ENCODE peak calls at places on chromosomes 4 and X, in eight cellular contexts. H, L, J, T, I, K, O and U are unnamed samples.

GRCh38 chr4:56786955-56787354 is 34.5 kb downstream of the SPINK2 start:
- DNase-seq in H (peak), L (peak), J (no peak), T (no peak), I (peak), K (peak), O (peak), U (peak)

GRCh38 chrX:19772306-19772705 is 115.1 kb downstream of the SH3KBP1 start:
- DNase-seq in H (peak), L (peak), J (no peak), T (no peak), I (peak), K (no peak), O (no peak), U (no peak)

GRCh38 chr4:24476209-24476781 is 108.1 kb downstream of the DHX15 start:
- DNase-seq in H (peak), L (peak), J (no peak), T (no peak), I (peak), K (no peak), O (peak), U (no peak)

GRCh38 chr4:41748074-41748787 is at the start of gene PHOX2B:
- DNase-seq in H (no peak), L (no peak), J (no peak), T (no peak), I (no peak), K (no peak), O (peak), U (no peak)

GRCh38 chrX:39922497-39922896 is 175.3 kb downstream of the BCOR start:
- DNase-seq in H (no peak), L (no peak), J (no peak), T (no peak), I (no peak), K (no peak), O (no peak), U (no peak)

GRCh38 chrX:151873096-151873495 is 39.6 kb upstream of the MAGEA4 start:
- DNase-seq in H (peak), L (no peak), J (no peak), T (no peak), I (no peak), K (no peak), O (no peak), U (no peak)

GRCh38 chrX:9369802-9370291 is 95.0 kb upstream of the TBL1X start:
- DNase-seq in H (peak), L (no peak), J (no peak), T (no peak), I (no peak), K (no peak), O (no peak), U (no peak)

GRCh38 chr4:6749340-6750171 is 33.0 kb upstream of the KIAA0232 start:
- DNase-seq in H (peak), L (peak), J (no peak), T (no peak), I (no peak), K (no peak), O (no peak), U (no peak)

GRCh38 chrX:134880866-134881265 is 109.9 kb upstream of the SMIM10 start:
- DNase-seq in H (peak), L (peak), J (no peak), T (no peak), I (peak), K (no peak), O (no peak), U (no peak)

GRCh38 chrX:37314526-37314925 is 34.6 kb upstream of the PRRG1 start:
- DNase-seq in H (peak), L (peak), J (no peak), T (no peak), I (peak), K (no peak), O (no peak), U (no peak)

GRCh38 chrX:102043380-102043779 is 82.1 kb upstream of the TCEAL2 start:
- DNase-seq in H (no peak), L (no peak), J (no peak), T (no peak), I (no peak), K (no peak), O (no peak), U (no peak)

GRCh38 chr4:142815834-142816233 is 30.3 kb downstream of the INPP4B start:
- DNase-seq in H (peak), L (peak), J (no peak), T (no peak), I (peak), K (no peak), O (no peak), U (no peak)

GRCh38 chr4:57916479-57916878 is 806.3 kb upstream of the IGFBP7 start:
- DNase-seq in H (no peak), L (no peak), J (no peak), T (no peak), I (no peak), K (no peak), O (no peak), U (no peak)

GRCh38 chr4:5998333-5998936 is 19.8 kb downstream of the C4orf50 start:
- DNase-seq in H (peak), L (peak), J (peak), T (peak), I (peak), K (peak), O (peak), U (peak)

GRCh38 chr4:74111990-74112389 is 13.0 kb upstream of the CXCL2 start:
- DNase-seq in H (peak), L (peak), J (no peak), T (no peak), I (peak), K (no peak), O (no peak), U (no peak)